ENCODE peak calls at places on chromosomes 1 and 21, in seven cellular contexts. X is left lung; Q is thoracic aorta; H is effector memory CD4-positive, alpha-beta T cell; C is GM06990; U is cardiac muscle cell; M is heart right ventricle. W is an unnamed sample. For H3K36me3, the result is how much of the 10 kb centered on the place peaks cover.

GRCh38 chr1:160400284-160400645 is at the start of gene VANGL2:
- DNase-seq in U (peak), Q (no peak), X (peak), M (peak), H (no peak), C (no peak), W (peak)

GRCh38 chr1:53562256-53562982 is 103.2 kb downstream of the DMRTB1 start:
- DNase-seq in C (no peak), Q (no peak), U (no peak), M (no peak), H (no peak), X (no peak), W (no peak)

GRCh38 chr1:53088616-53089300 is 26.7 kb downstream of the PODN start:
- DNase-seq in Q (no peak), X (no peak), M (no peak), C (no peak), U (no peak), H (no peak), W (no peak)

GRCh38 chr21:39169906-39170305 is 13.3 kb downstream of the PSMG1 start:
- DNase-seq in Q (no peak), X (no peak), M (no peak), U (no peak), H (no peak), C (no peak), W (no peak)

GRCh38 chr1:219271914-219272545 is 98.4 kb downstream of the LYPLAL1 start:
- DNase-seq in U (no peak), C (no peak), X (no peak), H (no peak), M (no peak), Q (no peak), W (no peak)

GRCh38 chr1:59696421-59697115 is 118.2 kb upstream of the HOOK1 start:
- DNase-seq in M (no peak), Q (no peak), C (no peak), X (no peak), U (no peak), H (no peak), W (no peak)

GRCh38 chr21:15094706-15095105 is 29.9 kb upstream of the NRIP1 start:
- DNase-seq in U (no peak), C (no peak), X (no peak), Q (no peak), M (no peak), H (no peak), W (no peak)

GRCh38 chr1:183306317-183307042 is 111.7 kb downstream of the NMNAT2 start:
- DNase-seq in H (no peak), M (no peak), U (peak), C (peak), X (no peak), Q (no peak), W (peak)

GRCh38 chr1:206723500-206724472 is 39.1 kb downstream of the MAPKAPK2 start:
- DNase-seq in H (no peak), C (no peak), M (peak), U (peak), Q (no peak), X (peak), W (peak)

GRCh38 chr1:32580348-32581017 is 41.3 kb downstream of the ZBTB8A start:
- DNase-seq in Q (no peak), X (no peak), H (no peak), M (no peak), C (no peak), U (no peak), W (no peak)

GRCh38 chr1:53341521-53341895 is 13.6 kb upstream of the LRP8 start:
- DNase-seq in U (no peak), Q (no peak), M (no peak), X (no peak), C (no peak), H (no peak), W (no peak)

GRCh38 chr1:216686860-216687545 is 36.2 kb downstream of the ESRRG start:
- DNase-seq in X (no peak), Q (no peak), H (no peak), C (no peak), M (no peak), U (peak), W (peak)

GRCh38 chr1:202252271-202252670 is 58.7 kb downstream of the LGR6 start:
- DNase-seq in H (no peak), M (no peak), U (no peak), Q (no peak), X (no peak), C (no peak), W (no peak)

GRCh38 chr1:180188103-180188506 is 33.4 kb downstream of the QSOX1 start:
- DNase-seq in Q (no peak), C (no peak), X (peak), U (peak), H (no peak), M (peak), W (peak)

GRCh38 chr1:69076631-69077030 is 491.1 kb upstream of the LRRC7 start:
- DNase-seq in X (no peak), H (no peak), Q (no peak), U (no peak), M (no peak), C (no peak), W (no peak)

GRCh38 chr1:215682232-215682631 is 115.1 kb downstream of the KCTD3 start:
- DNase-seq in C (no peak), H (no peak), U (no peak), Q (no peak), M (no peak), X (no peak), W (no peak)

GRCh38 chr1:12144236-12144635 is 22.6 kb upstream of the TNFRSF1B start:
- DNase-seq in X (no peak), Q (no peak), M (no peak), H (no peak), U (no peak), C (no peak), W (no peak)

GRCh38 chr21:46157396-46157986 is 2.1 kb upstream of the FTCD start:
- DNase-seq in U (no peak), H (no peak), C (no peak), X (no peak), M (no peak), Q (no peak), W (no peak)

GRCh38 chr1:5878938-5879337 is 113.3 kb downstream of the NPHP4 start:
- DNase-seq in U (no peak), M (no peak), X (no peak), Q (no peak), C (no peak), H (no peak), W (no peak)

GRCh38 chr1:5876251-5876650 is 116.0 kb downstream of the NPHP4 start:
- DNase-seq in C (no peak), Q (no peak), X (no peak), U (no peak), H (no peak), M (no peak), W (no peak)

GRCh38 chr1:5877683-5878530 is 114.3 kb downstream of the NPHP4 start:
- DNase-seq in C (no peak), U (no peak), X (no peak), H (no peak), Q (no peak), M (no peak), W (no peak)

GRCh38 chr1:5875345-5875910 is 116.8 kb downstream of the NPHP4 start:
- DNase-seq in Q (no peak), U (no peak), H (no peak), X (no peak), C (no peak), M (no peak), W (no peak)

DNA sequence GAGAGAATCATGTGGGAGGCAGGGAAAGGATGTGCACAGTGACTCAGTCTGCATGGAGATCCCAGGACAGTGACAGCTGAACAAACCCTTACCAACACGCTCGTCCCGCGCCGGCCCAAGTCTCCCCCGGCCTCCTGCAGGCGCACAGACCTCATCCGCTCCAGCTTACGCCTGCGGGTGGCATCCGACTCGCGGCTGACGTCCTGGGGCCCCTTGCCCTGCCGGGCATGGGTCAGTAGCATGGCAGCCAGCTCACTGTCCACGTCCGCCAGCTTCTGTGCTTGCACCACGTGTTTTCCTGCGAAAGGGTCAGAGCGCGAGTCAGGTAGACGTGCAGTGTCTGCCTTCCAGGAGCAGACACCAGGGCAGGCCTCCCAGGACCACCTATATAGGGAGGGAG is 115.2 kb downstream of the NPHP4 start:
- DNase-seq in U (no peak), X (no peak), M (no peak), Q (no peak), H (no peak), C (no peak), W (no peak)
- H3K36me3 ChIP-seq in U (under half), X (half or more), M (under half), Q (under half), H (under half), C (under half), W (under half)

DNA sequence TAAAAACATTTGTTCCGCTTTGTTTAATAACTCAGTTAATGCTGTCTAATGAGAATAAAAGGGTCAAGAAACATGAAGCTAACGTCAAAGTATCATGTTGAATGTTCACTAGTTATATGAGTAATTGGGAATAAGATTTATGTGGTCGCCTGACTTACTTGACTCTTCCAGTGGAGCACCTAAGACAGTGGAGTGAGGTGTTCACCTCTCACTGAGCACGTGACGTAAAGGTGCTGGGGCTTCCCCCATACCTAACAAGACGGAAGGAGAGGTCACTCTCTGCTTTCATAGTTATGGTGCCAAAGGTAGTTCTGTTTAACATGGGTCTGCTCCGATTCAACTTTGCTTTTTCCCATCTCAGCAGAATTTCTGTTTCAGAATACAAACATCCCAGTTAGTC is 686 bp downstream of the KMO start:
- DNase-seq in H (no peak), C (peak), X (no peak), U (no peak), M (no peak), Q (no peak), W (no peak)
- H3K4me3 ChIP-seq in H (no peak), C (peak), X (peak), U (no peak), M (no peak), Q (no peak), W (no peak)

GRCh38 chr1:156726549-156727226 is 1.6 kb upstream of the METTL25B start:
- DNase-seq in X (no peak), Q (no peak), M (no peak), H (no peak), C (peak), U (peak), W (peak)
- H3K36me3 ChIP-seq in X (under half), Q (under half), M (under half), H (under half), C (under half), U (under half), W (half or more)

GRCh38 chr1:27504588-27505419 is 14.8 kb upstream of the WASF2 start:
- DNase-seq in H (no peak), Q (no peak), X (no peak), U (peak), M (peak), C (no peak), W (peak)
- H3K4me3 ChIP-seq in H (no peak), Q (peak), X (no peak), U (no peak), M (no peak), C (no peak), W (no peak)

GRCh38 chr1:225870883-225871282 is 11.3 kb downstream of the TMEM63A start:
- DNase-seq in C (no peak), M (no peak), H (no peak), U (no peak), Q (no peak), X (no peak), W (no peak)
- H3K36me3 ChIP-seq in C (under half), M (half or more), H (half or more), U (under half), Q (half or more), X (half or more), W (under half)

GRCh38 chr1:13583964-13584791 is 546 bp downstream of the PDPN start:
- DNase-seq in Q (no peak), M (peak), H (no peak), U (peak), C (no peak), X (peak), W (peak)
- H3K4me3 ChIP-seq in Q (peak), M (peak), H (no peak), U (peak), C (no peak), X (peak), W (peak)

DNA sequence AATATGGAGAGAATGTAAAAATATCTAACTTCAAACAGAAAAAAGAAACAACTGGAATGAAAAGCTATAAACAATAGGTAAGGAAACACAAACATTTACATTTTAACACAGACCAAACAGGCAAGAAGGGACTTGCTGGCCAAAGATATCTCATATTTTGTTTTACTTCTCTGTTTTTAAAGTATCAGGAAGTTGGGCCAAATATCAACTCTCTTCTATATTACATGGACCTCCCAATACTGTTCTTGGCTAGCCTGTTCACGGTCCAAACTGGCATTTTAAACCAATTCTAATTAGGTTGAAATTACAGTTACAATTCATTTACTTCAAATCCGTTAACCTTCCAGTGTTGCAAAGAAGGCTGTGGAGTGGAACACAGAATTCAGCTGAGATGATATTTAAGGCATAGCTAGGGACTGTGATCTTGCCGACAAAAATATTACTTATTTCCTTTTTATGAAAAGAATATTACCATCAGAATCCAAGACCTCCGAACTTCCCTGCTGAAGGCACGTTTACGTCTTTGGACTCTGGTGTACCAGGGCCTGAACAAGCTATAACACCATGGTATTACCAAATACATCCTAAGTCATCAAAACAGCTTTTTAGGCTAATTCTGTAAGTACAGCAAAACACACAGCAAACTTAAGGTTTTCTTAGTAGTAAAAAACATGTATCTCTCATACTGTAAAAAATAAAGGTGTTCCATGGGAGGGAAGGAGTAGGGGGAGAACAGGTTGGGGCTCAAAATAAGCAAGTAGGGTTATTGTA is 165.4 kb downstream of the RUNX1 start:
- DNase-seq in H (no peak), C (no peak), U (no peak), M (no peak), X (no peak), Q (no peak), W (no peak)
- H3K36me3 ChIP-seq in H (under half), C (under half), U (under half), M (under half), X (under half), Q (under half), W (half or more)

DNA sequence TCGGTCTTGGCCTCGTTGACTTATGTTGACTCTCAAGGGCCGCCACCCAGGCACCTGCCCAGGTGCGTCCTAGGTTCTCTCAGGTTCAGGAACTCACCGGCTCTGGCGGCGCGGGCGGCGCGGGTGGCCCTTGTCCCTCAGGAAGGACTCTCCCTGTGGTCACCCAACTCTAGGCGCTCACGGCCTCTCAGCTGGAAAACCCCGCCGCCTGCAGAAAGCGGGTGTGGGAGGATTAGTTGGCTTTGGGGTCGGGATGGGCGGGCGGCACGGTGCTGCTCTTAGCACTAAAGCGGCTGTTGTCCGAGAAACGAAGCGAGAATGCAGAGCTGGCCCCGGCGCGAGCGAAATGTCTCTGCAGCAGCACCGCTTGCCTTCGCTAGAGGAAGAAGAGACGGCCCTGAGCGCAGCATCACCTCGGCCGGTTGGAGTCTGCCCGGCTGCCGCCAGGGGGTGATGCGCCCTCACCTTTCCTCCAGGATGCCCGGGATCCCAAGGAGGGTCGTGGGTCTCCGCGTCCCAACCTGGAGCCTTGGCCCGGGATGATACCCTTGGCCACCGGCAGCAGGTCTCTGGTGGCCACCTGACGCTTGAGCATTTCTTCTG is 8.1 kb upstream of the TADA1 start:
- DNase-seq in U (peak), M (peak), C (peak), H (no peak), Q (no peak), X (peak), W (peak)
- H3K4me3 ChIP-seq in U (no peak), M (no peak), C (no peak), H (no peak), Q (peak), X (no peak), W (no peak)

DNA sequence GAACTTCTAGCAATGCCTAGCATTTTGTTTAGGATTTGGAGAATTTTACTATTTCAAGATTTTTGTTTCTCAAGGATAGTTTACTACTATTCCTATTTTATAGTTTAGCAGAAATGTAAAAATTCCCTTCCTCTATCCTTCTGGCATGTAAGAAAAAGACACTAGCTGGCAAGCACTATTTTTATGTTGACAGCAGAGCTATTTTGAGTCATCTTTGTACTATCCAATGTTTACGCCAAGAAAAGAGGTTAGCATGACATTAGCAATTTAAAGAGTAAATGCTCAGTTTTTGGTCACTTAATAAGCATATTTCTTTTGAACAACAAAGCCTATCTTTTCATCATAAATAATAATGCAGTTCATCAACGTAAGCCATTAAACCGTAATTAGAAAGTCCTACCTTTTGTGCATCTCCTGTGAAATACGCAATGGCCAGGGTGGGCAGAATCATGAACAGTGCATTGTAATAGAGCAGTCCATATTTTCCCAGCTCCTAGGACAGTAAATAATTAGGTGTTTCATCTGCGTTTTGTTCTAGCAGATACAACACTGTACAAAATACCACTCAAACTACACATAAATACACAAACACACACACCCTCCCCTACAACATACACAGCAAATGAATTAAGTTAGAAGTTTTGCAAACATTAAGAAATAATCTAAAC is 12.0 kb downstream of the SLC35D1 start:
- DNase-seq in H (no peak), C (no peak), Q (no peak), X (no peak), U (no peak), M (no peak), W (no peak)
- H3K36me3 ChIP-seq in H (under half), C (under half), Q (under half), X (half or more), U (half or more), M (half or more), W (half or more)

DNA sequence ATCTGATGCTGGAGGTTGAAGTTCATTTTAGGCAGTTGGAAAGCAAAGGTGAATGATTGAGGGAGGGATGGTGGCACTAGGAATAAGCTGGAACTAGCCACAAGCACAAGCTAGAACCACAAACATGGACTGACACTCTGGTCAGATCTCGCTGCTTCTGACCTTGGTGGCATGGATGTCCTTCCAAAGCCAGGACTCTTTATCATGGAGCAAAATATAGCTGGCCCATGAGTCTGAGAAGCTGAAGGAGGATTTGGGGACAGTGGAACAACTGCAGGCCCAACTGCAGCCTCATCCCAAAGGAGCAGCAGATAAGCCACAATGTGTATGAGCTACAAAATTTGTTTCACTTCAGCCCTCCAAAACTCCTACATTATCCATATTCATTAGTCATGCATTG is 35.5 kb downstream of the SRSF11 start:
- DNase-seq in H (no peak), M (no peak), Q (no peak), U (no peak), C (no peak), X (no peak), W (no peak)
- H3K4me3 ChIP-seq in H (no peak), M (no peak), Q (no peak), U (no peak), C (no peak), X (no peak), W (no peak)